ENCODE peak calls at places on chromosomes 12 and 14, in ten cellular contexts. One of them, this sample, is unnamed.

GRCh38 chr12:65496617-65497016 is 218.1 kb downstream of the MSRB3 start:
- DNase-seq in glutamatergic neuron: no peak
- DNase-seq in kidney tubule cell: no peak
- DNase-seq in NCI-H1105 treated with DMSO at 0.1 percent for 48 hours: no peak
- DNase-seq in PC-3: no peak
- DNase-seq in cardiac muscle cell: no peak
- DNase-seq in RPMI7951: peak; percentile 44
- DNase-seq in tibial artery: no peak
- DNase-seq in C1 segment of cervical spinal cord: no peak
- DNase-seq in GM03348: peak; percentile 45
- DNase-seq in this sample: no peak

GRCh38 chr14:94372021-94372605 is 16.3 kb downstream of the SERPINA1 start:
- DNase-seq in glutamatergic neuron: no peak
- DNase-seq in PC-3: no peak
- DNase-seq in C1 segment of cervical spinal cord: no peak
- DNase-seq in RPMI7951: no peak
- DNase-seq in NCI-H1105 treated with DMSO at 0.1 percent for 48 hours: no peak
- DNase-seq in GM03348: no peak
- DNase-seq in tibial artery: no peak
- DNase-seq in kidney tubule cell: no peak
- DNase-seq in cardiac muscle cell: no peak
- DNase-seq in this sample: no peak

GRCh38 chr12:38588618-38589309 is 272.2 kb downstream of the ALG10B start:
- DNase-seq in GM03348: no peak
- DNase-seq in RPMI7951: no peak
- DNase-seq in tibial artery: no peak
- DNase-seq in PC-3: no peak
- DNase-seq in NCI-H1105 treated with DMSO at 0.1 percent for 48 hours: no peak
- DNase-seq in kidney tubule cell: no peak
- DNase-seq in glutamatergic neuron: no peak
- DNase-seq in cardiac muscle cell: no peak
- DNase-seq in C1 segment of cervical spinal cord: no peak
- DNase-seq in this sample: peak; percentile 27

GRCh38 chr14:76981670-76982069 is 46.8 kb downstream of the IRF2BPL start:
- DNase-seq in cardiac muscle cell: no peak
- DNase-seq in GM03348: no peak
- DNase-seq in RPMI7951: no peak
- DNase-seq in NCI-H1105 treated with DMSO at 0.1 percent for 48 hours: no peak
- DNase-seq in glutamatergic neuron: no peak
- DNase-seq in PC-3: no peak
- DNase-seq in kidney tubule cell: no peak
- DNase-seq in C1 segment of cervical spinal cord: no peak
- DNase-seq in tibial artery: no peak
- DNase-seq in this sample: no peak

GRCh38 chr12:76007640-76008039 is 23.9 kb downstream of the PHLDA1 start:
- DNase-seq in cardiac muscle cell: no peak
- DNase-seq in tibial artery: no peak
- DNase-seq in RPMI7951: no peak
- DNase-seq in glutamatergic neuron: no peak
- DNase-seq in kidney tubule cell: no peak
- DNase-seq in PC-3: no peak
- DNase-seq in C1 segment of cervical spinal cord: no peak
- DNase-seq in GM03348: no peak
- DNase-seq in NCI-H1105 treated with DMSO at 0.1 percent for 48 hours: no peak
- DNase-seq in this sample: no peak

GRCh38 chr14:106228541-106229158 is 702.3 kb downstream of the TMEM121 start:
- DNase-seq in glutamatergic neuron: no peak
- DNase-seq in NCI-H1105 treated with DMSO at 0.1 percent for 48 hours: no peak
- DNase-seq in RPMI7951: no peak
- DNase-seq in tibial artery: no peak
- DNase-seq in PC-3: no peak
- DNase-seq in cardiac muscle cell: no peak
- DNase-seq in kidney tubule cell: no peak
- DNase-seq in C1 segment of cervical spinal cord: no peak
- DNase-seq in GM03348: no peak
- DNase-seq in this sample: no peak

GRCh38 chr14:71555654-71556559 is 376.3 kb upstream of the RGS6 start:
- DNase-seq in tibial artery: no peak
- DNase-seq in RPMI7951: peak; percentile 32
- DNase-seq in glutamatergic neuron: no peak
- DNase-seq in C1 segment of cervical spinal cord: no peak
- DNase-seq in kidney tubule cell: peak; percentile 65
- DNase-seq in cardiac muscle cell: no peak
- DNase-seq in PC-3: no peak
- DNase-seq in GM03348: no peak
- DNase-seq in NCI-H1105 treated with DMSO at 0.1 percent for 48 hours: no peak
- DNase-seq in this sample: peak; percentile 69

GRCh38 chr12:58819945-58820344 is 100.4 kb downstream of the LRIG3 start:
- DNase-seq in RPMI7951: no peak
- DNase-seq in C1 segment of cervical spinal cord: no peak
- DNase-seq in glutamatergic neuron: no peak
- DNase-seq in tibial artery: no peak
- DNase-seq in cardiac muscle cell: no peak
- DNase-seq in GM03348: no peak
- DNase-seq in kidney tubule cell: no peak
- DNase-seq in PC-3: no peak
- DNase-seq in NCI-H1105 treated with DMSO at 0.1 percent for 48 hours: no peak
- DNase-seq in this sample: no peak

GRCh38 chr12:6917491-6918231 is 3.3 kb downstream of the ENO2 start:
- DNase-seq in GM03348: no peak
- DNase-seq in tibial artery: no peak
- DNase-seq in PC-3: no peak
- DNase-seq in glutamatergic neuron: no peak
- DNase-seq in RPMI7951: no peak
- DNase-seq in C1 segment of cervical spinal cord: no peak
- DNase-seq in NCI-H1105 treated with DMSO at 0.1 percent for 48 hours: no peak
- DNase-seq in cardiac muscle cell: no peak
- DNase-seq in kidney tubule cell: peak; percentile 67
- DNase-seq in this sample: no peak

GRCh38 chr12:58588771-58589170 is 331.5 kb downstream of the LRIG3 start:
- DNase-seq in cardiac muscle cell: no peak
- DNase-seq in RPMI7951: peak; percentile 16
- DNase-seq in PC-3: peak; percentile 22
- DNase-seq in glutamatergic neuron: no peak
- DNase-seq in NCI-H1105 treated with DMSO at 0.1 percent for 48 hours: no peak
- DNase-seq in C1 segment of cervical spinal cord: no peak
- DNase-seq in kidney tubule cell: no peak
- DNase-seq in tibial artery: no peak
- DNase-seq in GM03348: peak; percentile 37
- DNase-seq in this sample: peak; percentile 74

GRCh38 chr14:55942101-55942645 is 176.0 kb upstream of the PELI2 start:
- DNase-seq in PC-3: no peak
- DNase-seq in GM03348: no peak
- DNase-seq in tibial artery: no peak
- DNase-seq in RPMI7951: no peak
- DNase-seq in cardiac muscle cell: no peak
- DNase-seq in glutamatergic neuron: no peak
- DNase-seq in kidney tubule cell: no peak
- DNase-seq in NCI-H1105 treated with DMSO at 0.1 percent for 48 hours: no peak
- DNase-seq in C1 segment of cervical spinal cord: no peak
- DNase-seq in this sample: no peak

GRCh38 chr14:90235179-90235976 is 21.0 kb upstream of the PSMC1 start:
- DNase-seq in RPMI7951: peak; percentile 43
- DNase-seq in tibial artery: peak; percentile 45
- DNase-seq in glutamatergic neuron: peak; percentile 77
- DNase-seq in cardiac muscle cell: peak; percentile 80
- DNase-seq in kidney tubule cell: peak; percentile 72
- DNase-seq in GM03348: peak; percentile 88
- DNase-seq in NCI-H1105 treated with DMSO at 0.1 percent for 48 hours: peak; percentile 69
- DNase-seq in PC-3: peak; percentile 83
- DNase-seq in C1 segment of cervical spinal cord: peak; percentile 51
- DNase-seq in this sample: peak; percentile 50

GRCh38 chr12:26275313-26276257 is 80.2 kb downstream of the SSPN start:
- DNase-seq in GM03348: no peak
- DNase-seq in cardiac muscle cell: no peak
- DNase-seq in kidney tubule cell: peak; percentile 64
- DNase-seq in NCI-H1105 treated with DMSO at 0.1 percent for 48 hours: no peak
- DNase-seq in RPMI7951: peak; percentile 22
- DNase-seq in PC-3: peak; percentile 91
- DNase-seq in tibial artery: no peak
- DNase-seq in C1 segment of cervical spinal cord: no peak
- DNase-seq in glutamatergic neuron: no peak
- DNase-seq in this sample: peak; percentile 76

This sample was measured in bronchial epithelial cell.